ENCODE peak calls at places on chromosomes 13 and 19, in ten cellular contexts. T is cerebellar nuclear complex; X is IMR-90; R is glomerular endothelial cell; L is GM12864; A is left ventricle myocardium inferior; G is NCI-H2081; S is AG09309; P is upper lobe of right lung; E is stimulated activated CD4-positive, alpha-beta T cell treated with anti-CD3 and anti-CD28 coated beads, Interleukin-1b, Interleukin-23, amount 100 ng/mL, for 1 hour. Z is an unnamed sample.

GRCh38 chr13:105908581-105908980 is 626.9 kb downstream of the EFNB2 start:
- DNase-seq in T (no peak), X (no peak), R (no peak), L (no peak), A (no peak), G (no peak), S (no peak), P (no peak), E (no peak), Z (no peak)

GRCh38 chr13:67238277-67238859 is 8.2 kb upstream of the PCDH9 start:
- DNase-seq in T (no peak), X (peak), R (no peak), L (no peak), A (no peak), G (peak), S (no peak), P (no peak), E (no peak), Z (peak)

GRCh38 chr19:2273356-2274184 is 8.4 kb downstream of the PEAK3 start:
- DNase-seq in T (no peak), X (peak), R (no peak), L (peak), A (peak), G (peak), S (no peak), P (peak), E (peak), Z (peak)

GRCh38 chr19:58439576-58440554 is at the start of gene ZNF132:
- DNase-seq in T (peak), X (peak), R (peak), L (peak), A (peak), G (peak), S (peak), P (peak), E (peak), Z (peak)

GRCh38 chr19:30001794-30002193 is 59.8 kb downstream of the URI1 start:
- DNase-seq in T (no peak), X (peak), R (peak), L (no peak), A (no peak), G (no peak), S (no peak), P (no peak), E (no peak), Z (peak)

GRCh38 chr19:4619668-4620294 is 19.5 kb upstream of the TNFAIP8L1 start:
- DNase-seq in T (no peak), X (no peak), R (no peak), L (no peak), A (no peak), G (no peak), S (no peak), P (no peak), E (no peak), Z (no peak)

GRCh38 chr13:20360041-20360491 is 127.9 kb upstream of the GJB6 start:
- DNase-seq in T (no peak), X (peak), R (no peak), L (no peak), A (no peak), G (no peak), S (no peak), P (no peak), E (no peak), Z (peak)

GRCh38 chr13:23469901-23470525 is 36.5 kb upstream of the SACS start:
- DNase-seq in T (no peak), X (peak), R (no peak), L (no peak), A (no peak), G (no peak), S (peak), P (no peak), E (no peak), Z (peak)

GRCh38 chr13:41516760-41517159 is 59.4 kb downstream of the RGCC start:
- DNase-seq in T (no peak), X (no peak), R (no peak), L (no peak), A (no peak), G (no peak), S (no peak), P (no peak), E (no peak), Z (no peak)

GRCh38 chr19:43639507-43640423 is at the start of gene CADM4:
- DNase-seq in T (no peak), X (no peak), R (no peak), L (no peak), A (peak), G (peak), S (no peak), P (peak), E (no peak), Z (no peak)